ENCODE peak calls at places on chromosomes 6 and 20, in ten cellular contexts. One of them, this sample, is unnamed.

GRCh38 chr6:142693446-142693845 is 251.5 kb downstream of the HIVEP2 start:
- DNase-seq in GM03348: peak
- DNase-seq in Ammon's horn: no peak
- DNase-seq in mesenteric fat pad: no peak
- DNase-seq in naive thymus-derived CD4-positive, alpha-beta T cell: no peak
- DNase-seq in AG08396: no peak
- DNase-seq in choroid plexus epithelial cell: peak
- DNase-seq in COLO829: no peak
- DNase-seq in ACHN: no peak
- DNase-seq in lung microvascular endothelial cell: no peak
- DNase-seq in this sample: no peak

GRCh38 chr6:84766118-84766683 is 1.8 kb upstream of the TBX18 start:
- DNase-seq in GM03348: no peak
- DNase-seq in Ammon's horn: no peak
- DNase-seq in mesenteric fat pad: no peak
- DNase-seq in naive thymus-derived CD4-positive, alpha-beta T cell: no peak
- DNase-seq in AG08396: no peak
- DNase-seq in choroid plexus epithelial cell: peak
- DNase-seq in COLO829: no peak
- DNase-seq in ACHN: no peak
- DNase-seq in lung microvascular endothelial cell: no peak
- DNase-seq in this sample: no peak

GRCh38 chr6:11370191-11371018 is 137.9 kb upstream of the NEDD9 start:
- DNase-seq in GM03348: no peak
- DNase-seq in Ammon's horn: no peak
- DNase-seq in mesenteric fat pad: no peak
- DNase-seq in naive thymus-derived CD4-positive, alpha-beta T cell: no peak
- DNase-seq in AG08396: no peak
- DNase-seq in choroid plexus epithelial cell: peak
- DNase-seq in COLO829: peak
- DNase-seq in ACHN: no peak
- DNase-seq in lung microvascular endothelial cell: peak
- DNase-seq in this sample: no peak

GRCh38 chr6:14596410-14596809 is 478.8 kb downstream of the CD83 start:
- DNase-seq in GM03348: no peak
- DNase-seq in Ammon's horn: no peak
- DNase-seq in mesenteric fat pad: no peak
- DNase-seq in naive thymus-derived CD4-positive, alpha-beta T cell: no peak
- DNase-seq in AG08396: no peak
- DNase-seq in choroid plexus epithelial cell: peak
- DNase-seq in COLO829: peak
- DNase-seq in ACHN: no peak
- DNase-seq in lung microvascular endothelial cell: no peak
- DNase-seq in this sample: no peak

GRCh38 chr6:130670142-130670541 is 157.1 kb upstream of the SMLR1 start:
- DNase-seq in GM03348: no peak
- DNase-seq in Ammon's horn: no peak
- DNase-seq in mesenteric fat pad: no peak
- DNase-seq in naive thymus-derived CD4-positive, alpha-beta T cell: no peak
- DNase-seq in AG08396: no peak
- DNase-seq in choroid plexus epithelial cell: no peak
- DNase-seq in COLO829: peak
- DNase-seq in ACHN: no peak
- DNase-seq in lung microvascular endothelial cell: no peak
- DNase-seq in this sample: no peak

GRCh38 chr20:46698788-46699187 is 9.5 kb upstream of the TP53RK start:
- DNase-seq in GM03348: no peak
- DNase-seq in Ammon's horn: no peak
- DNase-seq in mesenteric fat pad: no peak
- DNase-seq in naive thymus-derived CD4-positive, alpha-beta T cell: no peak
- DNase-seq in AG08396: no peak
- DNase-seq in choroid plexus epithelial cell: peak
- DNase-seq in COLO829: no peak
- DNase-seq in ACHN: no peak
- DNase-seq in lung microvascular endothelial cell: no peak
- DNase-seq in this sample: no peak

GRCh38 chr6:149250982-149251381 is 66.5 kb upstream of the TAB2 start:
- DNase-seq in GM03348: no peak
- DNase-seq in Ammon's horn: no peak
- DNase-seq in mesenteric fat pad: no peak
- DNase-seq in naive thymus-derived CD4-positive, alpha-beta T cell: no peak
- DNase-seq in AG08396: no peak
- DNase-seq in choroid plexus epithelial cell: peak
- DNase-seq in COLO829: no peak
- DNase-seq in ACHN: no peak
- DNase-seq in lung microvascular endothelial cell: no peak
- DNase-seq in this sample: no peak

GRCh38 chr6:38476141-38476540 is 163.6 kb downstream of the BTBD9 start:
- DNase-seq in GM03348: no peak
- DNase-seq in Ammon's horn: no peak
- DNase-seq in mesenteric fat pad: no peak
- DNase-seq in naive thymus-derived CD4-positive, alpha-beta T cell: no peak
- DNase-seq in AG08396: no peak
- DNase-seq in choroid plexus epithelial cell: peak
- DNase-seq in COLO829: no peak
- DNase-seq in ACHN: no peak
- DNase-seq in lung microvascular endothelial cell: no peak
- DNase-seq in this sample: no peak

GRCh38 chr6:44072452-44072958 is 54.7 kb downstream of the MRPL14 start:
- DNase-seq in GM03348: no peak
- DNase-seq in Ammon's horn: no peak
- DNase-seq in mesenteric fat pad: no peak
- DNase-seq in naive thymus-derived CD4-positive, alpha-beta T cell: no peak
- DNase-seq in AG08396: no peak
- DNase-seq in choroid plexus epithelial cell: no peak
- DNase-seq in COLO829: no peak
- DNase-seq in ACHN: no peak
- DNase-seq in lung microvascular endothelial cell: no peak
- DNase-seq in this sample: no peak

GRCh38 chr20:34704177-34705007 is at the start of gene TP53INP2:
- DNase-seq in GM03348: peak
- DNase-seq in Ammon's horn: peak
- DNase-seq in mesenteric fat pad: peak
- DNase-seq in naive thymus-derived CD4-positive, alpha-beta T cell: peak
- DNase-seq in AG08396: peak
- DNase-seq in choroid plexus epithelial cell: peak
- DNase-seq in COLO829: peak
- DNase-seq in ACHN: peak
- DNase-seq in lung microvascular endothelial cell: peak
- DNase-seq in this sample: peak

GRCh38 chr6:11744753-11745152 is 33.9 kb downstream of the ADTRP start:
- DNase-seq in GM03348: peak
- DNase-seq in Ammon's horn: peak
- DNase-seq in mesenteric fat pad: no peak
- DNase-seq in naive thymus-derived CD4-positive, alpha-beta T cell: no peak
- DNase-seq in AG08396: peak
- DNase-seq in choroid plexus epithelial cell: peak
- DNase-seq in COLO829: no peak
- DNase-seq in ACHN: no peak
- DNase-seq in lung microvascular endothelial cell: peak
- DNase-seq in this sample: no peak

GRCh38 chr6:89729818-89730217 is 89.8 kb downstream of the MDN1 start:
- DNase-seq in GM03348: no peak
- DNase-seq in Ammon's horn: no peak
- DNase-seq in mesenteric fat pad: no peak
- DNase-seq in naive thymus-derived CD4-positive, alpha-beta T cell: no peak
- DNase-seq in AG08396: no peak
- DNase-seq in choroid plexus epithelial cell: no peak
- DNase-seq in COLO829: no peak
- DNase-seq in ACHN: peak
- DNase-seq in lung microvascular endothelial cell: no peak
- DNase-seq in this sample: no peak

GRCh38 chr6:141105481-141105880 is 1027.2 kb upstream of the GJE1 start:
- DNase-seq in GM03348: peak
- DNase-seq in Ammon's horn: peak
- DNase-seq in mesenteric fat pad: no peak
- DNase-seq in naive thymus-derived CD4-positive, alpha-beta T cell: no peak
- DNase-seq in AG08396: no peak
- DNase-seq in choroid plexus epithelial cell: peak
- DNase-seq in COLO829: no peak
- DNase-seq in ACHN: peak
- DNase-seq in lung microvascular endothelial cell: peak
- DNase-seq in this sample: no peak

GRCh38 chr6:88666906-88667305 is 296.5 kb downstream of the RNGTT start:
- DNase-seq in GM03348: no peak
- DNase-seq in Ammon's horn: no peak
- DNase-seq in mesenteric fat pad: no peak
- DNase-seq in naive thymus-derived CD4-positive, alpha-beta T cell: no peak
- DNase-seq in AG08396: no peak
- DNase-seq in choroid plexus epithelial cell: no peak
- DNase-seq in COLO829: no peak
- DNase-seq in ACHN: no peak
- DNase-seq in lung microvascular endothelial cell: no peak
- DNase-seq in this sample: no peak

GRCh38 chr6:30847421-30847970 is 36.8 kb upstream of the DDR1 start:
- DNase-seq in GM03348: no peak
- DNase-seq in Ammon's horn: no peak
- DNase-seq in mesenteric fat pad: no peak
- DNase-seq in naive thymus-derived CD4-positive, alpha-beta T cell: no peak
- DNase-seq in AG08396: no peak
- DNase-seq in choroid plexus epithelial cell: no peak
- DNase-seq in COLO829: no peak
- DNase-seq in ACHN: no peak
- DNase-seq in lung microvascular endothelial cell: no peak
- DNase-seq in this sample: no peak

GRCh38 chr6:142702501-142703460 is 242.2 kb downstream of the HIVEP2 start:
- DNase-seq in GM03348: no peak
- DNase-seq in Ammon's horn: peak
- DNase-seq in mesenteric fat pad: no peak
- DNase-seq in naive thymus-derived CD4-positive, alpha-beta T cell: no peak
- DNase-seq in AG08396: no peak
- DNase-seq in choroid plexus epithelial cell: peak
- DNase-seq in COLO829: no peak
- DNase-seq in ACHN: no peak
- DNase-seq in lung microvascular endothelial cell: no peak
- DNase-seq in this sample: no peak

GRCh38 chr6:101001012-101001411 is 119.9 kb upstream of the ASCC3 start:
- DNase-seq in GM03348: no peak
- DNase-seq in Ammon's horn: no peak
- DNase-seq in mesenteric fat pad: no peak
- DNase-seq in naive thymus-derived CD4-positive, alpha-beta T cell: no peak
- DNase-seq in AG08396: no peak
- DNase-seq in choroid plexus epithelial cell: no peak
- DNase-seq in COLO829: no peak
- DNase-seq in ACHN: no peak
- DNase-seq in lung microvascular endothelial cell: no peak
- DNase-seq in this sample: no peak

GRCh38 chr6:129309154-129309553 is 400.8 kb downstream of the ARHGAP18 start:
- DNase-seq in GM03348: no peak
- DNase-seq in Ammon's horn: no peak
- DNase-seq in mesenteric fat pad: no peak
- DNase-seq in naive thymus-derived CD4-positive, alpha-beta T cell: no peak
- DNase-seq in AG08396: no peak
- DNase-seq in choroid plexus epithelial cell: no peak
- DNase-seq in COLO829: no peak
- DNase-seq in ACHN: no peak
- DNase-seq in lung microvascular endothelial cell: no peak
- DNase-seq in this sample: peak

GRCh38 chr6:34771727-34772126 is 14.4 kb downstream of the SNRPC start:
- DNase-seq in GM03348: peak
- DNase-seq in Ammon's horn: no peak
- DNase-seq in mesenteric fat pad: no peak
- DNase-seq in naive thymus-derived CD4-positive, alpha-beta T cell: no peak
- DNase-seq in AG08396: peak
- DNase-seq in choroid plexus epithelial cell: peak
- DNase-seq in COLO829: no peak
- DNase-seq in ACHN: peak
- DNase-seq in lung microvascular endothelial cell: no peak
- DNase-seq in this sample: no peak

GRCh38 chr6:52598824-52599190 is 21.9 kb upstream of the TRAM2 start:
- DNase-seq in GM03348: no peak
- DNase-seq in Ammon's horn: no peak
- DNase-seq in mesenteric fat pad: no peak
- DNase-seq in naive thymus-derived CD4-positive, alpha-beta T cell: no peak
- DNase-seq in AG08396: no peak
- DNase-seq in choroid plexus epithelial cell: no peak
- DNase-seq in COLO829: no peak
- DNase-seq in ACHN: no peak
- DNase-seq in lung microvascular endothelial cell: no peak
- DNase-seq in this sample: no peak

GRCh38 chr6:47698342-47698787 is at the start of gene ADGRF4:
- DNase-seq in GM03348: peak
- DNase-seq in Ammon's horn: no peak
- DNase-seq in mesenteric fat pad: no peak
- DNase-seq in naive thymus-derived CD4-positive, alpha-beta T cell: no peak
- DNase-seq in AG08396: no peak
- DNase-seq in choroid plexus epithelial cell: peak
- DNase-seq in COLO829: no peak
- DNase-seq in ACHN: no peak
- DNase-seq in lung microvascular endothelial cell: no peak
- DNase-seq in this sample: no peak

GRCh38 chr6:166439366-166440091 is 56.8 kb upstream of the MPC1 start:
- DNase-seq in GM03348: no peak
- DNase-seq in Ammon's horn: no peak
- DNase-seq in mesenteric fat pad: peak
- DNase-seq in naive thymus-derived CD4-positive, alpha-beta T cell: no peak
- DNase-seq in AG08396: no peak
- DNase-seq in choroid plexus epithelial cell: no peak
- DNase-seq in COLO829: no peak
- DNase-seq in ACHN: no peak
- DNase-seq in lung microvascular endothelial cell: peak
- DNase-seq in this sample: no peak

GRCh38 chr6:160767019-160767646 is 65.1 kb downstream of the PLG start:
- DNase-seq in GM03348: peak
- DNase-seq in Ammon's horn: peak
- DNase-seq in mesenteric fat pad: peak
- DNase-seq in naive thymus-derived CD4-positive, alpha-beta T cell: no peak
- DNase-seq in AG08396: peak
- DNase-seq in choroid plexus epithelial cell: peak
- DNase-seq in COLO829: no peak
- DNase-seq in ACHN: peak
- DNase-seq in lung microvascular endothelial cell: peak
- DNase-seq in this sample: no peak

GRCh38 chr6:30612213-30612612 is 4.8 kb downstream of the PPP1R10 start:
- DNase-seq in GM03348: peak
- DNase-seq in Ammon's horn: no peak
- DNase-seq in mesenteric fat pad: no peak
- DNase-seq in naive thymus-derived CD4-positive, alpha-beta T cell: no peak
- DNase-seq in AG08396: no peak
- DNase-seq in choroid plexus epithelial cell: peak
- DNase-seq in COLO829: no peak
- DNase-seq in ACHN: no peak
- DNase-seq in lung microvascular endothelial cell: peak
- DNase-seq in this sample: no peak

GRCh38 chr6:39426057-39426592 is 103.6 kb upstream of the KCNK16 start:
- DNase-seq in GM03348: peak
- DNase-seq in Ammon's horn: peak
- DNase-seq in mesenteric fat pad: no peak
- DNase-seq in naive thymus-derived CD4-positive, alpha-beta T cell: no peak
- DNase-seq in AG08396: peak
- DNase-seq in choroid plexus epithelial cell: peak
- DNase-seq in COLO829: peak
- DNase-seq in ACHN: no peak
- DNase-seq in lung microvascular endothelial cell: peak
- DNase-seq in this sample: no peak

GRCh38 chr6:154555075-154555677 is 44.7 kb upstream of the CNKSR3 start:
- DNase-seq in GM03348: no peak
- DNase-seq in Ammon's horn: no peak
- DNase-seq in mesenteric fat pad: no peak
- DNase-seq in naive thymus-derived CD4-positive, alpha-beta T cell: no peak
- DNase-seq in AG08396: no peak
- DNase-seq in choroid plexus epithelial cell: peak
- DNase-seq in COLO829: no peak
- DNase-seq in ACHN: peak
- DNase-seq in lung microvascular endothelial cell: peak
- DNase-seq in this sample: no peak

GRCh38 chr6:138662474-138662873 is 111.1 kb upstream of the CCDC28A start:
- DNase-seq in GM03348: no peak
- DNase-seq in Ammon's horn: no peak
- DNase-seq in mesenteric fat pad: no peak
- DNase-seq in naive thymus-derived CD4-positive, alpha-beta T cell: no peak
- DNase-seq in AG08396: peak
- DNase-seq in choroid plexus epithelial cell: peak
- DNase-seq in COLO829: peak
- DNase-seq in ACHN: no peak
- DNase-seq in lung microvascular endothelial cell: no peak
- DNase-seq in this sample: no peak